ENCODE peak calls at places on chromosomes 1 and 21, in six cellular contexts. X is psoas muscle, E is memory B cell, L is HFF-Myc, Z is NCI-H2107, O is ELR. R is an unnamed sample.

GRCh38 chr1:200034821-200035396 is 7.4 kb downstream of the NR5A2 start:
- DNase-seq in X (no peak), E (no peak), L (no peak), Z (no peak), O (peak), R (no peak)

GRCh38 chr1:174051956-174052355 is 29.8 kb upstream of the RC3H1 start:
- DNase-seq in X (peak), E (no peak), L (no peak), Z (no peak), O (no peak), R (no peak)

GRCh38 chr1:53638641-53639035 is 100.3 kb downstream of the GLIS1 start:
- DNase-seq in X (no peak), E (no peak), L (no peak), Z (no peak), O (no peak), R (no peak)

GRCh38 chr1:244211559-244211944 is 160.5 kb downstream of the ZBTB18 start:
- DNase-seq in X (peak), E (no peak), L (no peak), Z (no peak), O (no peak), R (no peak)

GRCh38 chr1:154752273-154753030 is 117.6 kb downstream of the KCNN3 start:
- DNase-seq in X (no peak), E (no peak), L (no peak), Z (no peak), O (no peak), R (no peak)

GRCh38 chr1:226643167-226643566 is 94.6 kb downstream of the STUM start:
- DNase-seq in X (peak), E (no peak), L (peak), Z (no peak), O (peak), R (peak)

GRCh38 chr1:6418668-6419396 is 887 bp downstream of the HES2 start:
- DNase-seq in X (no peak), E (no peak), L (no peak), Z (no peak), O (no peak), R (no peak)

GRCh38 chr1:21508580-21509350 is 458 bp upstream of the ALPL start:
- DNase-seq in X (peak), E (peak), L (no peak), Z (no peak), O (peak), R (peak)

GRCh38 chr1:155128469-155128754 is 736 bp downstream of the EFNA1 start:
- DNase-seq in X (no peak), E (no peak), L (no peak), Z (no peak), O (no peak), R (no peak)

GRCh38 chr1:48107516-48107915 is 110.3 kb upstream of the TRABD2B start:
- DNase-seq in X (no peak), E (no peak), L (no peak), Z (no peak), O (no peak), R (no peak)

GRCh38 chr1:204983881-204984280 is 59.1 kb upstream of the CNTN2 start:
- DNase-seq in X (no peak), E (no peak), L (no peak), Z (no peak), O (no peak), R (no peak)

GRCh38 chr1:221101792-221102191 is 222.5 kb downstream of the HLX start:
- DNase-seq in X (no peak), E (no peak), L (no peak), Z (no peak), O (peak), R (no peak)

GRCh38 chr1:77536813-77537212 is 145.6 kb downstream of the ZZZ3 start:
- DNase-seq in X (no peak), E (no peak), L (peak), Z (no peak), O (peak), R (no peak)

GRCh38 chr1:205191127-205191577 is 20.4 kb downstream of the DSTYK start:
- DNase-seq in X (no peak), E (no peak), L (no peak), Z (no peak), O (no peak), R (no peak)

GRCh38 chr1:181040284-181040865 is 6.6 kb downstream of the MR1 start:
- DNase-seq in X (no peak), E (no peak), L (no peak), Z (no peak), O (no peak), R (no peak)

GRCh38 chr1:89732643-89733222 is 88.1 kb upstream of the LRRC8D start:
- DNase-seq in X (no peak), E (no peak), L (no peak), Z (no peak), O (no peak), R (no peak)

GRCh38 chr1:40769815-40770214 is 13.8 kb upstream of the KCNQ4 start:
- DNase-seq in X (peak), E (no peak), L (no peak), Z (no peak), O (peak), R (no peak)

GRCh38 chr1:192342842-192343241 is 26.1 kb downstream of the RGS21 start:
- DNase-seq in X (no peak), E (no peak), L (no peak), Z (no peak), O (no peak), R (no peak)

GRCh38 chr21:29664615-29665014 is 275.2 kb downstream of the GRIK1 start:
- DNase-seq in X (no peak), E (no peak), L (no peak), Z (no peak), O (no peak), R (no peak)

GRCh38 chr1:196078691-196079090 is 529.5 kb downstream of the KCNT2 start:
- DNase-seq in X (no peak), E (no peak), L (no peak), Z (no peak), O (peak), R (no peak)

GRCh38 chr1:223137402-223138100 is 5.5 kb downstream of the TLR5 start:
- DNase-seq in X (no peak), E (no peak), L (no peak), Z (no peak), O (no peak), R (no peak)

GRCh38 chr1:220642285-220642684 is 47.9 kb upstream of the C1orf115 start:
- DNase-seq in X (no peak), E (no peak), L (no peak), Z (no peak), O (no peak), R (no peak)

GRCh38 chr1:169879034-169879835 is 14.5 kb downstream of the SCYL3 start:
- DNase-seq in X (no peak), E (no peak), L (no peak), Z (no peak), O (no peak), R (no peak)

R was measured in left ventricle myocardium inferior.